ENCODE peak calls at places on chromosomes 1 and 21, in seven cellular contexts. One of them, this sample, is unnamed.

GRCh38 chr1:46506470-46507219 is 17.0 kb downstream of the DMBX1 start:
- DNase-seq in stomach: no peak
- DNase-seq in lower lobe of right lung: no peak
- DNase-seq in NB4: no peak
- DNase-seq in A673: no peak
- DNase-seq in fibroblast of mammary gland: peak; percentile 55
- DNase-seq in thoracic aorta: no peak
- DNase-seq in this sample: no peak

GRCh38 chr1:241998412-241998921 is 431 bp downstream of the MAP1LC3C start:
- DNase-seq in fibroblast of mammary gland: peak; percentile 97
- DNase-seq in stomach: peak; percentile 41
- DNase-seq in thoracic aorta: peak; percentile 2
- DNase-seq in A673: peak; percentile 46
- DNase-seq in NB4: peak; percentile 63
- DNase-seq in lower lobe of right lung: peak; percentile 75
- DNase-seq in this sample: peak; percentile 71

GRCh38 chr1:61056674-61057439 is 25.5 kb upstream of the NFIA start:
- DNase-seq in NB4: peak; percentile 39
- DNase-seq in A673: peak; percentile 81
- DNase-seq in stomach: peak; percentile 74
- DNase-seq in fibroblast of mammary gland: peak; percentile 59
- DNase-seq in lower lobe of right lung: peak; percentile 79
- DNase-seq in thoracic aorta: no peak
- DNase-seq in this sample: peak; percentile 61

GRCh38 chr1:155882235-155882634 is 22.9 kb downstream of the SYT11 start:
- DNase-seq in thoracic aorta: no peak
- DNase-seq in fibroblast of mammary gland: no peak
- DNase-seq in lower lobe of right lung: no peak
- DNase-seq in A673: no peak
- DNase-seq in stomach: no peak
- DNase-seq in NB4: no peak
- DNase-seq in this sample: no peak

GRCh38 chr1:13864760-13865159 is 164.8 kb downstream of the PRDM2 start:
- DNase-seq in lower lobe of right lung: no peak
- DNase-seq in NB4: no peak
- DNase-seq in stomach: no peak
- DNase-seq in thoracic aorta: no peak
- DNase-seq in A673: no peak
- DNase-seq in fibroblast of mammary gland: peak; percentile 31
- DNase-seq in this sample: peak; percentile 61

GRCh38 chr21:35394049-35394448 is 344.9 kb upstream of the RUNX1 start:
- DNase-seq in lower lobe of right lung: no peak
- DNase-seq in stomach: no peak
- DNase-seq in fibroblast of mammary gland: no peak
- DNase-seq in thoracic aorta: no peak
- DNase-seq in A673: no peak
- DNase-seq in NB4: no peak
- DNase-seq in this sample: no peak

GRCh38 chr1:220887868-220888664 is 8.8 kb downstream of the HLX start:
- DNase-seq in lower lobe of right lung: no peak
- DNase-seq in A673: no peak
- DNase-seq in fibroblast of mammary gland: peak; percentile 43
- DNase-seq in stomach: no peak
- DNase-seq in NB4: peak; percentile 54
- DNase-seq in thoracic aorta: no peak
- DNase-seq in this sample: no peak

GRCh38 chr1:48109390-48110009 is 112.3 kb upstream of the TRABD2B start:
- DNase-seq in lower lobe of right lung: no peak
- DNase-seq in fibroblast of mammary gland: peak; percentile 73
- DNase-seq in A673: peak; percentile 42
- DNase-seq in stomach: no peak
- DNase-seq in thoracic aorta: no peak
- DNase-seq in NB4: peak; percentile 43
- DNase-seq in this sample: no peak

GRCh38 chr1:17437260-17438175 is 2.0 kb downstream of the RCC2 start:
- DNase-seq in lower lobe of right lung: peak; percentile 53
- DNase-seq in A673: peak; percentile 73
- DNase-seq in stomach: peak; percentile 44
- DNase-seq in NB4: peak; percentile 62
- DNase-seq in fibroblast of mammary gland: peak; percentile 46
- DNase-seq in thoracic aorta: no peak
- DNase-seq in this sample: peak; percentile 92

GRCh38 chr1:118291686-118292085 is 106.7 kb upstream of the SPAG17 start:
- DNase-seq in thoracic aorta: no peak
- DNase-seq in lower lobe of right lung: no peak
- DNase-seq in NB4: no peak
- DNase-seq in fibroblast of mammary gland: no peak
- DNase-seq in A673: no peak
- DNase-seq in stomach: no peak
- DNase-seq in this sample: no peak

GRCh38 chr21:33451634-33452071 is 28.1 kb downstream of the TMEM50B start:
- DNase-seq in NB4: no peak
- DNase-seq in stomach: peak; percentile 51
- DNase-seq in fibroblast of mammary gland: peak; percentile 48
- DNase-seq in lower lobe of right lung: no peak
- DNase-seq in thoracic aorta: no peak
- DNase-seq in A673: no peak
- DNase-seq in this sample: no peak

GRCh38 chr1:33466159-33466558 is 6.3 kb upstream of the ZSCAN20 start:
- DNase-seq in stomach: no peak
- DNase-seq in A673: no peak
- DNase-seq in lower lobe of right lung: no peak
- DNase-seq in thoracic aorta: no peak
- DNase-seq in fibroblast of mammary gland: no peak
- DNase-seq in NB4: no peak
- DNase-seq in this sample: no peak

GRCh38 chr21:29928537-29928936 is 11.3 kb downstream of the GRIK1 start:
- DNase-seq in A673: no peak
- DNase-seq in fibroblast of mammary gland: no peak
- DNase-seq in NB4: no peak
- DNase-seq in lower lobe of right lung: no peak
- DNase-seq in thoracic aorta: no peak
- DNase-seq in stomach: no peak
- DNase-seq in this sample: no peak

GRCh38 chr1:206464456-206464964 is 5.8 kb upstream of the IKBKE start:
- DNase-seq in A673: no peak
- DNase-seq in lower lobe of right lung: no peak
- DNase-seq in stomach: no peak
- DNase-seq in fibroblast of mammary gland: peak; percentile 96
- DNase-seq in NB4: no peak
- DNase-seq in thoracic aorta: no peak
- DNase-seq in this sample: no peak

GRCh38 chr1:153032073-153032472 is 1.1 kb downstream of the SPRR1B start:
- DNase-seq in thoracic aorta: no peak
- DNase-seq in NB4: peak; percentile 4
- DNase-seq in A673: no peak
- DNase-seq in lower lobe of right lung: no peak
- DNase-seq in fibroblast of mammary gland: no peak
- DNase-seq in stomach: no peak
- DNase-seq in this sample: no peak

GRCh38 chr1:153028771-153029170 is 2.2 kb upstream of the SPRR1B start:
- DNase-seq in A673: no peak
- DNase-seq in NB4: no peak
- DNase-seq in fibroblast of mammary gland: no peak
- DNase-seq in lower lobe of right lung: no peak
- DNase-seq in stomach: no peak
- DNase-seq in thoracic aorta: no peak
- DNase-seq in this sample: no peak

GRCh38 chr1:153035211-153035610 is 4.2 kb downstream of the SPRR1B start:
- DNase-seq in A673: no peak
- DNase-seq in lower lobe of right lung: no peak
- DNase-seq in NB4: no peak
- DNase-seq in thoracic aorta: no peak
- DNase-seq in fibroblast of mammary gland: no peak
- DNase-seq in stomach: no peak
- DNase-seq in this sample: no peak

GRCh38 chr1:153030895-153031294 is at the start of gene SPRR1B:
- DNase-seq in thoracic aorta: no peak
- DNase-seq in fibroblast of mammary gland: no peak
- DNase-seq in NB4: no peak
- DNase-seq in A673: no peak
- DNase-seq in lower lobe of right lung: no peak
- DNase-seq in stomach: no peak
- DNase-seq in this sample: no peak

GRCh38 chr1:153032677-153033308 is 1.8 kb downstream of the SPRR1B start:
- DNase-seq in lower lobe of right lung: no peak
- DNase-seq in stomach: no peak
- DNase-seq in fibroblast of mammary gland: peak; percentile 66
- DNase-seq in A673: peak; percentile 49
- DNase-seq in NB4: peak; percentile 52
- DNase-seq in thoracic aorta: no peak
- DNase-seq in this sample: no peak
- H3K4me3 ChIP-seq in lower lobe of right lung: no peak overlapping the region
- H3K4me3 ChIP-seq in stomach: no peak overlapping the region
- H3K4me3 ChIP-seq in fibroblast of mammary gland: no peak overlapping the region
- H3K4me3 ChIP-seq in A673: no peak overlapping the region
- H3K4me3 ChIP-seq in NB4: no peak overlapping the region
- H3K4me3 ChIP-seq in thoracic aorta: no peak overlapping the region
- H3K4me3 ChIP-seq in this sample: no peak overlapping the region

GRCh38 chr1:12617901-12618660 is at the start of gene DHRS3:
- DNase-seq in thoracic aorta: no peak
- DNase-seq in A673: peak; percentile 88
- DNase-seq in NB4: peak; percentile 86
- DNase-seq in lower lobe of right lung: peak; percentile 87
- DNase-seq in stomach: peak; percentile 84
- DNase-seq in fibroblast of mammary gland: peak; percentile 56
- DNase-seq in this sample: peak; percentile 96

GRCh38 chr1:12620142-12620865 is 2.3 kb upstream of the DHRS3 start:
- DNase-seq in stomach: no peak
- DNase-seq in A673: no peak
- DNase-seq in thoracic aorta: no peak
- DNase-seq in lower lobe of right lung: no peak
- DNase-seq in NB4: peak; percentile 80
- DNase-seq in fibroblast of mammary gland: no peak
- DNase-seq in this sample: no peak

GRCh38 chr1:12619396-12620141 is 1.6 kb upstream of the DHRS3 start:
- DNase-seq in lower lobe of right lung: peak; percentile 88
- DNase-seq in thoracic aorta: no peak
- DNase-seq in A673: peak; percentile 88
- DNase-seq in fibroblast of mammary gland: peak; percentile 88
- DNase-seq in stomach: peak; percentile 92
- DNase-seq in NB4: peak; percentile 82
- DNase-seq in this sample: peak; percentile 90

GRCh38 chr1:12617511-12617900 is 504 bp downstream of the DHRS3 start:
- DNase-seq in NB4: no peak
- DNase-seq in A673: no peak
- DNase-seq in lower lobe of right lung: no peak
- DNase-seq in fibroblast of mammary gland: no peak
- DNase-seq in thoracic aorta: no peak
- DNase-seq in stomach: peak; percentile 55
- DNase-seq in this sample: peak; percentile 42

GRCh38 chr1:12618661-12619395 is 818 bp upstream of the DHRS3 start:
- DNase-seq in A673: peak; percentile 55
- DNase-seq in NB4: peak; percentile 84
- DNase-seq in stomach: peak; percentile 65
- DNase-seq in thoracic aorta: no peak
- DNase-seq in lower lobe of right lung: peak; percentile 70
- DNase-seq in fibroblast of mammary gland: peak; percentile 82
- DNase-seq in this sample: peak; percentile 83
- H3K4me3 ChIP-seq in A673: peak overlapping the region; percentile 63
- H3K4me3 ChIP-seq in NB4: peak overlapping the region; percentile 51
- H3K4me3 ChIP-seq in stomach: peak overlapping the region; percentile 73
- H3K4me3 ChIP-seq in thoracic aorta: peak overlapping the region; percentile 90
- H3K4me3 ChIP-seq in lower lobe of right lung: peak overlapping the region; percentile 85
- H3K4me3 ChIP-seq in fibroblast of mammary gland: peak overlapping the region; percentile 65
- H3K4me3 ChIP-seq in this sample: peak overlapping the region; percentile 79

DNA sequence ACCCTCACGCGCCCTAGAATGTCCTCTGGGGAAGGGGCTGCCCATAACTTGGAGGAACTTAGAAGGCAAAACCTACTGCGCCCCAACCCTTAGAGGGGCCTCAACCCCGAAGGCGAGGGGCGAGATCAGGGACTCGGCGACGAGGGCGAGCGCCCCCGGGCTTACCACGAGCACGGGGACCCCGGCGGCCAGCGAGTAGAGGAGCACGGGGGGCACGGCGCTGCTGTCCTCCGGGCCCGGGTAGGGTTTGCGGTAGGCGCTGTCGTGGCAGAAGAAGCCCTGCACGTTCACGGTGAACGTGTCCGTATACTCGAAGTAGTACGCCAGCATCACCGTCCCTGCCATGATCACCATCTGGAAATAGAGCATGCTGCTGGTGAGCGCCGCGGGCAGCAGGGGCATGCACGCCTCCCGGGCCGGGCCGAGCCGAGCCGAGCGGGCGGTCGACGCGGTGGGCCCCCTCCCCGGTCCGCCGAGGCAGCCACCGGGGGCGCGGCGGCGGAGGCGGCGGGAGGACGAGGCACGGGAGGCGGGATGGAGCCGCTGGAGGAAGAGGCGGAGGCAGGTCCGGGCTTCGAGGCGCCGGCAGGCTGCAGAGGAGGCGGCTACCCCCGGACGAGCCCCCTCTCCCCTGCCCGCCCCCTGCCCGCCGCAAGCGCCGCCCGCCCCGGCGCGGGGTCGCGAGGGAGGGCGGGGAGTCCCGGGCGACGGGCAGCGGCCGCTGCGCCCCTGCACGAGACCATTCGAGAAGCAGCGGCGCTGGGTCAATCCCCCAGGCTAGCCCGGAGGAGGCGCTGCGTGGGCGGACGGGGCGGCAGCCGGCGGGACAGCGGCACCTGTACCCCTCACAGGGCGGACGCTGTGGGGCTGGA is at the start of gene PLPPR5:
- DNase-seq in lower lobe of right lung: no peak
- DNase-seq in stomach: no peak
- DNase-seq in A673: peak; percentile 17
- DNase-seq in fibroblast of mammary gland: peak; percentile 25
- DNase-seq in NB4: no peak
- DNase-seq in thoracic aorta: no peak
- DNase-seq in this sample: no peak
- H3K4me3 ChIP-seq in lower lobe of right lung: peak within 1 kb of the TSS; percentile 30
- H3K4me3 ChIP-seq in stomach: peak within 1 kb of the TSS; percentile 55
- H3K4me3 ChIP-seq in A673: peak within 1 kb of the TSS; percentile 36
- H3K4me3 ChIP-seq in fibroblast of mammary gland: peak within 1 kb of the TSS; percentile 33
- H3K4me3 ChIP-seq in NB4: no peak within 1 kb of the TSS
- H3K4me3 ChIP-seq in thoracic aorta: peak within 1 kb of the TSS; percentile 58
- H3K4me3 ChIP-seq in this sample: peak within 1 kb of the TSS; percentile 35

GRCh38 chr1:1164361-1164700 is 9.3 kb upstream of the TTLL10 start:
- DNase-seq in fibroblast of mammary gland: no peak
- DNase-seq in A673: no peak
- DNase-seq in thoracic aorta: no peak
- DNase-seq in NB4: no peak
- DNase-seq in lower lobe of right lung: no peak
- DNase-seq in stomach: no peak
- DNase-seq in this sample: no peak
- H3K4me3 ChIP-seq in fibroblast of mammary gland: no peak overlapping the region
- H3K4me3 ChIP-seq in A673: no peak overlapping the region
- H3K4me3 ChIP-seq in thoracic aorta: no peak overlapping the region
- H3K4me3 ChIP-seq in NB4: no peak overlapping the region
- H3K4me3 ChIP-seq in lower lobe of right lung: peak overlapping the region; percentile 54
- H3K4me3 ChIP-seq in stomach: peak overlapping the region; percentile 41
- H3K4me3 ChIP-seq in this sample: peak overlapping the region; percentile 58

DNA sequence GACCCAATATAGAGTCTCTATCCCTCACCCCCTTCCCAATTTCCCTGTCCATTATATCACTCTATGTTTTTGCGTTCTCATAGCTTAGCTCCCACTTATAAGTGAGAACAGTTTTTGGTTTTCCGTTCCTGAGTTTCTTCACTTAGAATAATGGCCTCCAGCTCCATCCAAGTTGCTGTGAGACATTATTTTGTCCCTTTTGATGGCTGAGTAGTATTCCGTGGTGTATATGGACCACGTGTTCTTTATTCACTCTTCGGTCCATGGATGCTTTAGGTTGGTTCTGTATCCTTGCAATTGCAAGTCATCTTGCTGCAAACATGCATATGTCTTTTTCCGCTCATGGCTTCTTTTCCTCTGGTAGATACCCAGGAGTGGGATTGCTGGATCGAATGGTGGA is 54.3 kb downstream of the AGPAT3 start:
- DNase-seq in A673: no peak
- DNase-seq in NB4: no peak
- DNase-seq in stomach: no peak
- DNase-seq in fibroblast of mammary gland: no peak
- DNase-seq in lower lobe of right lung: no peak
- DNase-seq in thoracic aorta: no peak
- DNase-seq in this sample: no peak
- H3K4me3 ChIP-seq in A673: no peak overlapping the region
- H3K4me3 ChIP-seq in NB4: no peak overlapping the region
- H3K4me3 ChIP-seq in stomach: no peak overlapping the region
- H3K4me3 ChIP-seq in fibroblast of mammary gland: no peak overlapping the region
- H3K4me3 ChIP-seq in lower lobe of right lung: no peak overlapping the region
- H3K4me3 ChIP-seq in thoracic aorta: no peak overlapping the region
- H3K4me3 ChIP-seq in this sample: no peak overlapping the region